ENCODE peak calls at places on chromosomes 11 and 22, in nine cellular contexts. U is endothelial cell, T is WTC11, J is stomach, D is PC-3, O is AG04450, M is bronchial epithelial cell, E is tibial nerve, N is nephron progenitor cell. A is an unnamed sample.

GRCh38 chr11:124108158-124108557 is 7.1 kb upstream of the VWA5A start:
- DNase-seq in O (no peak), J (no peak), E (no peak), M (peak; percentile 53), T (peak; percentile 20), N (no peak), D (peak; percentile 53), U (peak; percentile 32), A (no peak)

GRCh38 chr11:69280994-69281393 is 13.0 kb upstream of the MYEOV start:
- DNase-seq in N (no peak), O (no peak), D (peak; percentile 97), E (peak; percentile 21), J (peak; percentile 52), M (peak; percentile 97), U (no peak), T (no peak), A (peak; percentile 73)

GRCh38 chr11:808427-809286 is 1.1 kb upstream of the RPLP2 start:
- DNase-seq in D (no peak), N (no peak), U (no peak), T (no peak), O (no peak), M (no peak), E (no peak), J (no peak), A (no peak)

GRCh38 chr11:97574976-97575665 is 1185.3 kb downstream of the JRKL start:
- DNase-seq in O (no peak), M (no peak), D (peak; percentile 31), J (no peak), N (no peak), U (no peak), T (no peak), E (no peak), A (no peak)

GRCh38 chr22:34306361-34306760 is 386.1 kb upstream of the LARGE1 start:
- DNase-seq in D (no peak), N (no peak), T (no peak), J (no peak), O (no peak), M (no peak), E (no peak), U (no peak), A (no peak)

GRCh38 chr11:111886844-111887243 is 7.5 kb downstream of the CFAP68 start:
- DNase-seq in N (no peak), U (no peak), T (no peak), J (no peak), D (no peak), E (no peak), O (no peak), M (no peak), A (no peak)

GRCh38 chr11:133966924-133967598 is 10.3 kb upstream of the IGSF9B start:
- DNase-seq in T (peak; percentile 85), J (peak; percentile 38), N (peak; percentile 63), D (no peak), M (no peak), U (peak; percentile 77), O (no peak), E (no peak), A (no peak)

GRCh38 chr11:62985351-62985750 is 584 bp upstream of the SLC22A6 start:
- DNase-seq in U (no peak), E (no peak), M (no peak), D (no peak), T (no peak), J (no peak), O (no peak), N (no peak), A (no peak)

GRCh38 chr11:119790476-119790875 is 61.5 kb upstream of the NECTIN1 start:
- DNase-seq in E (no peak), M (no peak), N (no peak), U (no peak), J (no peak), T (no peak), O (no peak), D (no peak), A (no peak)

GRCh38 chr11:15161746-15162145 is 47.0 kb downstream of the INSC start:
- DNase-seq in E (no peak), N (no peak), U (no peak), M (no peak), T (no peak), J (no peak), D (no peak), O (no peak), A (no peak)

GRCh38 chr11:31303644-31304043 is 65.9 kb downstream of the DCDC1 start:
- DNase-seq in T (no peak), M (no peak), O (no peak), U (no peak), E (no peak), N (no peak), D (no peak), J (no peak), A (no peak)

GRCh38 chr11:106137758-106138157 is 60.3 kb downstream of the AASDHPPT start:
- DNase-seq in U (no peak), O (no peak), D (no peak), N (no peak), E (no peak), T (no peak), M (no peak), J (no peak), A (no peak)

GRCh38 chr11:35554491-35555237 is 29.2 kb upstream of the PAMR1 start:
- DNase-seq in E (no peak), N (no peak), O (no peak), T (no peak), M (no peak), J (no peak), D (peak; percentile 34), U (no peak), A (no peak)

GRCh38 chr11:76629133-76629852 is 41.3 kb downstream of the LRRC32 start:
- DNase-seq in N (no peak), T (no peak), U (no peak), D (no peak), J (no peak), E (peak; percentile 74), M (peak; percentile 43), O (no peak), A (no peak)

GRCh38 chr22:22422629-22423112 is 85.9 kb downstream of the ZNF280B start:
- DNase-seq in T (peak; percentile 82), N (peak; percentile 87), D (peak; percentile 48), O (peak; percentile 11), M (peak; percentile 46), E (peak; percentile 56), J (peak; percentile 65), U (peak; percentile 80), A (no peak)

GRCh38 chr11:70467196-70468085 is 69.1 kb downstream of the CTTN start:
- DNase-seq in D (peak; percentile 85), T (peak; percentile 82), N (peak; percentile 81), U (peak; percentile 76), E (peak; percentile 83), M (peak; percentile 30), J (peak; percentile 74), O (no peak), A (no peak)

GRCh38 chr22:23285734-23286133 is 105.4 kb downstream of the BCR start:
- DNase-seq in T (no peak), N (no peak), U (no peak), J (no peak), D (no peak), O (no peak), M (no peak), E (no peak), A (no peak)

GRCh38 chr11:115608976-115609375 is 104.8 kb upstream of the CADM1 start:
- DNase-seq in N (no peak), J (no peak), T (no peak), E (no peak), D (no peak), M (no peak), U (no peak), O (no peak), A (no peak)

GRCh38 chr11:108669711-108670110 is 4.8 kb downstream of the DDX10 start:
- DNase-seq in O (no peak), T (no peak), N (no peak), U (no peak), J (no peak), E (no peak), D (no peak), M (no peak), A (no peak)

GRCh38 chr22:24424001-24424900 is 3.1 kb upstream of the ADORA2A start:
- DNase-seq in D (no peak), M (no peak), E (no peak), J (no peak), O (no peak), T (peak; percentile 58), N (peak; percentile 50), U (no peak), A (no peak)

GRCh38 chr22:24424901-24425775 is 2.3 kb upstream of the ADORA2A start:
- DNase-seq in O (no peak), E (no peak), N (no peak), D (no peak), M (no peak), J (no peak), T (no peak), U (no peak), A (no peak)

GRCh38 chr22:24421428-24421931 is 5.9 kb upstream of the ADORA2A start:
- DNase-seq in U (no peak), D (peak; percentile 14), N (no peak), J (no peak), E (no peak), T (peak; percentile 86), M (no peak), O (no peak), A (no peak)

GRCh38 chr22:24422078-24422665 is 5.2 kb upstream of the ADORA2A start:
- DNase-seq in M (no peak), D (no peak), T (no peak), O (no peak), N (no peak), U (no peak), J (no peak), E (no peak), A (no peak)

GRCh38 chr22:24423519-24424000 is 3.8 kb upstream of the ADORA2A start:
- DNase-seq in N (peak; percentile 82), U (peak; percentile 79), O (no peak), E (no peak), J (peak; percentile 73), D (peak; percentile 34), T (peak; percentile 69), M (no peak), A (no peak)
- TF ChIP-seq CTCF in N (peak; percentile 72), U (peak; percentile 100), O (peak; percentile 55), E (peak; percentile 96), J (peak; percentile 98), D (peak; percentile 63), T (peak; percentile 98), M (peak; percentile 64), A (peak; percentile 43)

GRCh38 chr11:66267379-66268209 is 845 bp upstream of the RAB1B start:
- DNase-seq in M (peak; percentile 48), T (peak; percentile 86), O (peak; percentile 58), U (peak; percentile 94), J (peak; percentile 89), D (peak; percentile 81), N (peak; percentile 92), E (peak; percentile 83), A (no peak)
- TF ChIP-seq CTCF in M (no peak), T (no peak), O (peak; percentile 38), U (no peak), J (no peak), D (no peak), N (no peak), E (peak; percentile 55), A (peak; percentile 25)

GRCh38 chr22:50184004-50184461 is 1.7 kb upstream of the TRABD start:
- DNase-seq in T (no peak), U (no peak), J (peak; percentile 90), N (peak; percentile 48), D (peak; percentile 13), O (no peak), E (peak; percentile 70), M (no peak), A (no peak)
- TF ChIP-seq CTCF in T (no peak), U (no peak), J (no peak), N (no peak), D (no peak), O (no peak), E (no peak), M (no peak), A (no peak)

GRCh38 chr22:19896665-19897355 is 42.1 kb upstream of the GNB1L start:
- DNase-seq in U (no peak), J (no peak), E (no peak), N (no peak), D (no peak), T (no peak), O (no peak), M (no peak), A (no peak)
- TF ChIP-seq CTCF in U (no peak), J (no peak), E (no peak), N (no peak), D (no peak), T (no peak), O (no peak), M (peak; percentile 13), A (no peak)

A was measured in BJ.